ENCODE peak calls at places on chromosomes 4 and X, in seven cellular contexts. H, N, O, W, G, D and L are unnamed samples.

GRCh38 chrX:69031181-69031580 is 134.1 kb downstream of the PJA1 start:
- DNase-seq in N (no peak), O (no peak), G (no peak), D (no peak), W (no peak), H (no peak), L (no peak)

GRCh38 chr4:128835498-128836222 is 26.2 kb downstream of the JADE1 start:
- DNase-seq in G (peak), O (no peak), H (peak), W (no peak), N (peak), D (peak), L (no peak)

GRCh38 chrX:13816899-13817298 is at the start of gene GPM6B:
- DNase-seq in O (no peak), H (no peak), G (no peak), W (no peak), N (no peak), D (no peak), L (no peak)

GRCh38 chr4:159240690-159241089 is 137.8 kb downstream of the RAPGEF2 start:
- DNase-seq in G (peak), D (peak), N (peak), W (no peak), O (no peak), H (no peak), L (no peak)

GRCh38 chr4:119135721-119136121 is at the start of gene MYOZ2:
- DNase-seq in W (no peak), H (peak), D (no peak), N (peak), G (peak), O (no peak), L (no peak)

GRCh38 chrX:141619336-141619735 is 29.8 kb downstream of the SPANXA2 start:
- DNase-seq in H (no peak), D (no peak), O (no peak), N (no peak), W (no peak), G (peak), L (no peak)

GRCh38 chrX:23742174-23742692 is 843 bp downstream of the ACOT9 start:
- DNase-seq in N (peak), O (peak), G (peak), H (peak), W (peak), D (peak), L (peak)

GRCh38 chrX:31227250-31227649 is 155.4 kb upstream of the FTHL17 start:
- DNase-seq in W (no peak), G (peak), D (no peak), O (no peak), H (no peak), N (peak), L (no peak)

GRCh38 chr4:161585011-161585410 is 578.8 kb downstream of the FSTL5 start:
- DNase-seq in G (no peak), W (no peak), H (no peak), D (no peak), O (no peak), N (no peak), L (no peak)

GRCh38 chr4:8779371-8779988 is 92.2 kb downstream of the HMX1 start:
- DNase-seq in G (no peak), O (no peak), W (no peak), N (no peak), H (no peak), D (no peak), L (no peak)

GRCh38 chr4:40192286-40193017 is 4.4 kb upstream of the RHOH start:
- DNase-seq in D (no peak), W (peak), O (peak), G (no peak), H (no peak), N (no peak), L (no peak)

GRCh38 chr4:174918058-174918457 is at the start of gene ADAM29:
- DNase-seq in N (no peak), D (no peak), W (no peak), O (no peak), G (no peak), H (no peak), L (no peak)

GRCh38 chrX:45743906-45744625 is 543.4 kb upstream of the DIPK2B start:
- DNase-seq in W (no peak), N (no peak), H (no peak), O (no peak), G (no peak), D (no peak), L (no peak)

GRCh38 chrX:141701081-141701480 is 2.5 kb upstream of the SPANXD start:
- DNase-seq in D (no peak), W (no peak), H (no peak), G (peak), O (no peak), N (peak), L (no peak)

GRCh38 chr4:101018836-101019235 is 328.5 kb downstream of the PPP3CA start:
- DNase-seq in G (no peak), N (no peak), H (no peak), O (peak), W (peak), D (no peak), L (no peak)

GRCh38 chr4:7236847-7237246 is 44.5 kb downstream of the SORCS2 start:
- DNase-seq in D (peak), W (no peak), O (no peak), H (peak), G (peak), N (peak), L (no peak)

GRCh38 chr4:142473960-142474338 is 372.2 kb downstream of the INPP4B start:
- DNase-seq in D (no peak), N (no peak), H (no peak), W (peak), O (peak), G (no peak), L (no peak)

GRCh38 chrX:51334276-51334675 is 1.7 kb downstream of the NUDT10 start:
- DNase-seq in O (no peak), G (no peak), D (peak), W (no peak), N (no peak), H (no peak), L (no peak)

GRCh38 chrX:44891642-44892041 is 18.7 kb downstream of the KDM6A start:
- DNase-seq in G (no peak), O (no peak), H (no peak), D (no peak), W (no peak), N (no peak), L (no peak)

GRCh38 chr4:107896158-107896645 is 35.1 kb upstream of the CYP2U1 start:
- DNase-seq in N (peak), O (no peak), G (peak), H (no peak), W (no peak), D (peak), L (peak)

GRCh38 chr4:8427761-8428287 is 12.7 kb downstream of the ACOX3 start:
- DNase-seq in D (peak), O (no peak), G (peak), W (no peak), N (peak), H (no peak), L (no peak)

GRCh38 chr4:13454786-13455185 is 29.4 kb downstream of the RAB28 start:
- DNase-seq in W (no peak), G (no peak), H (no peak), O (no peak), N (no peak), D (no peak), L (no peak)

DNA sequence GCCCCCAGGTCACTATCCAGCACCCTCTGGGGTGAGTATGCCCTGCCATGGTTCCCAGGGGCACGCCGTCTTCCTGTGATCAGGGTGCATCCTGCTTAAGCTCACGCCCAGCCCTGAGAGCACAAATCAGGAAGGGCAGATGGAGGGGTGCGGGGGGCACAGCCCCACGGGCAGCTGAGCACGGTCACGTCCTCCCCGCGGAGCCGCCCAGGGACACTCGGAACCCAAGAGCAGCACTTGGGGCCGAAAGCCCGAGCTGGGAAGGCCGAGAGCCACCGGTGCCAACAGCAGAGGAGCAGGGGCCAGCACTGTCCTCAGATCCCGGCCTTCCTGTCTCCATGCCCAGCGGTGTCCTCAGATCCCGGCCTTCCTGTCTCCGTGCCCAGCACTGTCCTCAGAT is 21.5 kb downstream of the NELFA start:
- DNase-seq in N (no peak), G (no peak), D (no peak), H (no peak), W (no peak), O (no peak), L (no peak)
- TF ChIP-seq CTCF in N (no peak), G (no peak), D (no peak), H (no peak), W (no peak), O (no peak), L (no peak)

GRCh38 chrX:113001836-113002235 is 161.2 kb upstream of the AMOT start:
- DNase-seq in W (no peak), G (no peak), H (no peak), N (no peak), D (no peak), O (no peak), L (no peak)
- TF ChIP-seq CTCF in W (no peak), G (no peak), H (no peak), N (no peak), D (no peak), O (no peak), L (peak)

GRCh38 chr4:95544433-95545103 is 4.2 kb downstream of the UNC5C start:
- DNase-seq in W (no peak), D (peak), H (peak), N (peak), G (no peak), O (no peak), L (no peak)
- TF ChIP-seq CTCF in W (no peak), D (peak), H (no peak), N (peak), G (peak), O (no peak), L (no peak)

DNA sequence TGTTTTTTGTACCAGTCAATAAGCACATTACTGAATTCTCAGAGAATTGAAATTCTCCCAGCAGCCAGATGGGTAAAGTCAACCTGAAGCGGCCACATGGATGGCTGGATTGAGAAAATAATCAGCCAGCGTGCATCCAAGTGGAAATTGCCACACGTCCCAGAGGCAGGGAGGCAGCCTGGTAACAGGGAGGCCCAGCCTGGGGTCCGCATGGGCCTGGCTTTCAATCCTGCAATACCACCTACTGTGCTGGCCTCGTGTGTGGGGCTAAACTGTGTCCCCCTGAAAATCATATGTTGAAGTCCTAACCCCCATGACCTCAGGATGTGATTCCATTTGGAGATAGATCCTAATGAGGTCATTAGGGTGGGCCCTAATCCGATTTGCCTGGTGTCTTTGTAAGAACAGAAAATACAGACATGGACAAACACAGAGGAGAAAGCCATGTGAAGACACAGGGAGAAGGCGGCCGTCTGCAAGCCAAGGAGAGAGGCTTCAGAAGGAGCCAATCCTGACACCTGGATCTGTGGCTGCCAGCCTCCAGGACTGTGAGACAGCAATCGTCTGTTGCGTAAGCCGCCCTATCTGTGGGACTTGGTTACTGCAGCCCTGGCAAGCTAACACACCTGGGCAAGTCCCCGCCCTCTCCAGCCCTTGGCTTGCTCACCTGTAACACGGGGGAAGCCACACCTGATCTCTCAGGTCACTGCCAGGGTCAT is 90.3 kb downstream of the JAKMIP1 start:
- DNase-seq in N (no peak), O (no peak), G (no peak), W (peak), D (no peak), H (peak), L (no peak)
- TF ChIP-seq CTCF in N (no peak), O (peak), G (no peak), W (peak), D (no peak), H (peak), L (no peak)

GRCh38 chr4:102826890-102827673 is at the start of gene UBE2D3:
- DNase-seq in N (peak), W (peak), O (peak), H (peak), D (peak), G (peak), L (peak)
- TF ChIP-seq CTCF in N (no peak), W (peak), O (peak), H (no peak), D (peak), G (peak), L (peak)

GRCh38 chrX:151151668-151152267 is 24.6 kb upstream of the GPR50 start:
- DNase-seq in N (peak), W (peak), O (peak), G (peak), H (peak), D (peak), L (peak)

GRCh38 chrX:151155234-151155633 is 21.1 kb upstream of the GPR50 start:
- DNase-seq in H (no peak), W (no peak), G (no peak), D (no peak), N (no peak), O (no peak), L (no peak)

GRCh38 chrX:151153086-151153485 is 23.3 kb upstream of the GPR50 start:
- DNase-seq in D (peak), O (no peak), N (peak), W (no peak), G (peak), H (no peak), L (no peak)
- TF ChIP-seq CTCF in D (peak), O (peak), N (peak), W (no peak), G (no peak), H (no peak), L (no peak)